ENCODE peak calls at places on chromosomes 5 and 9, in five cellular contexts. One of them, this sample, is unnamed.
A peak's percentile ranks its signal among the peaks of the same experiment; 100 is the strongest.

GRCh38 chr9:113901196-113901818 is 25.2 kb downstream of the ZNF618 start:
- DNase-seq in putamen: no peak
- DNase-seq in activated CD8-positive, alpha-beta memory T cell treated with anti-CD3 and anti-CD28 coated beads, Interleukin-2, amount 50 U/mL, for 48 hours: no peak
- DNase-seq in activated CD4-positive, alpha-beta T cell treated with anti-CD3 and anti-CD28 coated beads, Interleukin-2, amount 10 ng/mL, durations not matched to agents 7 days and 5 days: no peak
- DNase-seq in posterior vena cava: no peak
- DNase-seq in this sample: no peak

GRCh38 chr5:145449794-145450193 is 385.3 kb downstream of the PRELID2 start:
- DNase-seq in putamen: peak; percentile 69
- DNase-seq in activated CD8-positive, alpha-beta memory T cell treated with anti-CD3 and anti-CD28 coated beads, Interleukin-2, amount 50 U/mL, for 48 hours: no peak
- DNase-seq in activated CD4-positive, alpha-beta T cell treated with anti-CD3 and anti-CD28 coated beads, Interleukin-2, amount 10 ng/mL, durations not matched to agents 7 days and 5 days: no peak
- DNase-seq in posterior vena cava: no peak
- DNase-seq in this sample: no peak

GRCh38 chr5:136006767-136007251 is 22.0 kb upstream of the TGFBI start:
- DNase-seq in putamen: no peak
- DNase-seq in activated CD8-positive, alpha-beta memory T cell treated with anti-CD3 and anti-CD28 coated beads, Interleukin-2, amount 50 U/mL, for 48 hours: no peak
- DNase-seq in activated CD4-positive, alpha-beta T cell treated with anti-CD3 and anti-CD28 coated beads, Interleukin-2, amount 10 ng/mL, durations not matched to agents 7 days and 5 days: no peak
- DNase-seq in posterior vena cava: no peak
- DNase-seq in this sample: peak; percentile 95

GRCh38 chr5:127097288-127097687 is 24.0 kb upstream of the C5orf63 start:
- DNase-seq in putamen: no peak
- DNase-seq in activated CD8-positive, alpha-beta memory T cell treated with anti-CD3 and anti-CD28 coated beads, Interleukin-2, amount 50 U/mL, for 48 hours: no peak
- DNase-seq in activated CD4-positive, alpha-beta T cell treated with anti-CD3 and anti-CD28 coated beads, Interleukin-2, amount 10 ng/mL, durations not matched to agents 7 days and 5 days: no peak
- DNase-seq in posterior vena cava: no peak
- DNase-seq in this sample: no peak

GRCh38 chr5:137751869-137752491 is 2.2 kb downstream of the HNRNPA0 start:
- DNase-seq in putamen: peak; percentile 58
- DNase-seq in activated CD8-positive, alpha-beta memory T cell treated with anti-CD3 and anti-CD28 coated beads, Interleukin-2, amount 50 U/mL, for 48 hours: no peak
- DNase-seq in activated CD4-positive, alpha-beta T cell treated with anti-CD3 and anti-CD28 coated beads, Interleukin-2, amount 10 ng/mL, durations not matched to agents 7 days and 5 days: peak; percentile 35
- DNase-seq in posterior vena cava: no peak
- DNase-seq in this sample: no peak

GRCh38 chr9:88605500-88606172 is 70.7 kb downstream of the NXNL2 start:
- DNase-seq in putamen: no peak
- DNase-seq in activated CD8-positive, alpha-beta memory T cell treated with anti-CD3 and anti-CD28 coated beads, Interleukin-2, amount 50 U/mL, for 48 hours: no peak
- DNase-seq in activated CD4-positive, alpha-beta T cell treated with anti-CD3 and anti-CD28 coated beads, Interleukin-2, amount 10 ng/mL, durations not matched to agents 7 days and 5 days: no peak
- DNase-seq in posterior vena cava: no peak
- DNase-seq in this sample: no peak

GRCh38 chr9:85425153-85425611 is 316.6 kb downstream of the AGTPBP1 start:
- DNase-seq in putamen: peak; percentile 60
- DNase-seq in activated CD8-positive, alpha-beta memory T cell treated with anti-CD3 and anti-CD28 coated beads, Interleukin-2, amount 50 U/mL, for 48 hours: peak; percentile 83
- DNase-seq in activated CD4-positive, alpha-beta T cell treated with anti-CD3 and anti-CD28 coated beads, Interleukin-2, amount 10 ng/mL, durations not matched to agents 7 days and 5 days: peak; percentile 58
- DNase-seq in posterior vena cava: peak; percentile 86
- DNase-seq in this sample: peak; percentile 13

GRCh38 chr5:33975846-33976245 is 8.6 kb downstream of the SLC45A2 start:
- DNase-seq in putamen: no peak
- DNase-seq in activated CD8-positive, alpha-beta memory T cell treated with anti-CD3 and anti-CD28 coated beads, Interleukin-2, amount 50 U/mL, for 48 hours: no peak
- DNase-seq in activated CD4-positive, alpha-beta T cell treated with anti-CD3 and anti-CD28 coated beads, Interleukin-2, amount 10 ng/mL, durations not matched to agents 7 days and 5 days: no peak
- DNase-seq in posterior vena cava: no peak
- DNase-seq in this sample: no peak

GRCh38 chr9:128175102-128175563 is 15.1 kb downstream of the BBLN start:
- DNase-seq in putamen: no peak
- DNase-seq in activated CD8-positive, alpha-beta memory T cell treated with anti-CD3 and anti-CD28 coated beads, Interleukin-2, amount 50 U/mL, for 48 hours: no peak
- DNase-seq in activated CD4-positive, alpha-beta T cell treated with anti-CD3 and anti-CD28 coated beads, Interleukin-2, amount 10 ng/mL, durations not matched to agents 7 days and 5 days: no peak
- DNase-seq in posterior vena cava: no peak
- DNase-seq in this sample: no peak

GRCh38 chr5:56460681-56461191 is 227.6 kb upstream of the ANKRD55 start:
- DNase-seq in putamen: no peak
- DNase-seq in activated CD8-positive, alpha-beta memory T cell treated with anti-CD3 and anti-CD28 coated beads, Interleukin-2, amount 50 U/mL, for 48 hours: no peak
- DNase-seq in activated CD4-positive, alpha-beta T cell treated with anti-CD3 and anti-CD28 coated beads, Interleukin-2, amount 10 ng/mL, durations not matched to agents 7 days and 5 days: no peak
- DNase-seq in posterior vena cava: no peak
- DNase-seq in this sample: no peak

GRCh38 chr9:131013771-131014676 is 5.0 kb downstream of the LAMC3 start:
- DNase-seq in putamen: no peak
- DNase-seq in activated CD8-positive, alpha-beta memory T cell treated with anti-CD3 and anti-CD28 coated beads, Interleukin-2, amount 50 U/mL, for 48 hours: no peak
- DNase-seq in activated CD4-positive, alpha-beta T cell treated with anti-CD3 and anti-CD28 coated beads, Interleukin-2, amount 10 ng/mL, durations not matched to agents 7 days and 5 days: no peak
- DNase-seq in posterior vena cava: no peak
- DNase-seq in this sample: no peak

GRCh38 chr5:113546711-113547159 is 33.2 kb downstream of the YTHDC2 start:
- DNase-seq in putamen: no peak
- DNase-seq in activated CD8-positive, alpha-beta memory T cell treated with anti-CD3 and anti-CD28 coated beads, Interleukin-2, amount 50 U/mL, for 48 hours: no peak
- DNase-seq in activated CD4-positive, alpha-beta T cell treated with anti-CD3 and anti-CD28 coated beads, Interleukin-2, amount 10 ng/mL, durations not matched to agents 7 days and 5 days: no peak
- DNase-seq in posterior vena cava: no peak
- DNase-seq in this sample: no peak

GRCh38 chr5:181167814-181168488 is 20.6 kb downstream of the OR2V2 start:
- DNase-seq in putamen: no peak
- DNase-seq in activated CD8-positive, alpha-beta memory T cell treated with anti-CD3 and anti-CD28 coated beads, Interleukin-2, amount 50 U/mL, for 48 hours: peak; percentile 74
- DNase-seq in activated CD4-positive, alpha-beta T cell treated with anti-CD3 and anti-CD28 coated beads, Interleukin-2, amount 10 ng/mL, durations not matched to agents 7 days and 5 days: peak; percentile 29
- DNase-seq in posterior vena cava: no peak
- DNase-seq in this sample: no peak

GRCh38 chr5:165999693-166000092 is 2291.8 kb upstream of the WWC1 start:
- DNase-seq in putamen: no peak
- DNase-seq in activated CD8-positive, alpha-beta memory T cell treated with anti-CD3 and anti-CD28 coated beads, Interleukin-2, amount 50 U/mL, for 48 hours: no peak
- DNase-seq in activated CD4-positive, alpha-beta T cell treated with anti-CD3 and anti-CD28 coated beads, Interleukin-2, amount 10 ng/mL, durations not matched to agents 7 days and 5 days: no peak
- DNase-seq in posterior vena cava: no peak
- DNase-seq in this sample: no peak

GRCh38 chr5:93273176-93273575 is 307.8 kb downstream of the NR2F1-AS1 start:
- DNase-seq in putamen: no peak
- DNase-seq in activated CD8-positive, alpha-beta memory T cell treated with anti-CD3 and anti-CD28 coated beads, Interleukin-2, amount 50 U/mL, for 48 hours: no peak
- DNase-seq in activated CD4-positive, alpha-beta T cell treated with anti-CD3 and anti-CD28 coated beads, Interleukin-2, amount 10 ng/mL, durations not matched to agents 7 days and 5 days: no peak
- DNase-seq in posterior vena cava: no peak
- DNase-seq in this sample: no peak

GRCh38 chr5:10485142-10485795 is 43.6 kb downstream of the ROPN1L start:
- DNase-seq in putamen: peak; percentile 17
- DNase-seq in activated CD8-positive, alpha-beta memory T cell treated with anti-CD3 and anti-CD28 coated beads, Interleukin-2, amount 50 U/mL, for 48 hours: no peak
- DNase-seq in activated CD4-positive, alpha-beta T cell treated with anti-CD3 and anti-CD28 coated beads, Interleukin-2, amount 10 ng/mL, durations not matched to agents 7 days and 5 days: no peak
- DNase-seq in posterior vena cava: peak; percentile 91
- DNase-seq in this sample: no peak

GRCh38 chr9:13351768-13352386 is 72.4 kb upstream of the MPDZ start:
- DNase-seq in putamen: peak; percentile 20
- DNase-seq in activated CD8-positive, alpha-beta memory T cell treated with anti-CD3 and anti-CD28 coated beads, Interleukin-2, amount 50 U/mL, for 48 hours: no peak
- DNase-seq in activated CD4-positive, alpha-beta T cell treated with anti-CD3 and anti-CD28 coated beads, Interleukin-2, amount 10 ng/mL, durations not matched to agents 7 days and 5 days: no peak
- DNase-seq in posterior vena cava: no peak
- DNase-seq in this sample: no peak

GRCh38 chr5:14959443-14960119 is 88.0 kb upstream of the ANKH start:
- DNase-seq in putamen: no peak
- DNase-seq in activated CD8-positive, alpha-beta memory T cell treated with anti-CD3 and anti-CD28 coated beads, Interleukin-2, amount 50 U/mL, for 48 hours: no peak
- DNase-seq in activated CD4-positive, alpha-beta T cell treated with anti-CD3 and anti-CD28 coated beads, Interleukin-2, amount 10 ng/mL, durations not matched to agents 7 days and 5 days: no peak
- DNase-seq in posterior vena cava: no peak
- DNase-seq in this sample: no peak

GRCh38 chr9:96218821-96219614 is 83.0 kb downstream of the HSD17B3 start:
- DNase-seq in putamen: no peak
- DNase-seq in activated CD8-positive, alpha-beta memory T cell treated with anti-CD3 and anti-CD28 coated beads, Interleukin-2, amount 50 U/mL, for 48 hours: peak; percentile 56
- DNase-seq in activated CD4-positive, alpha-beta T cell treated with anti-CD3 and anti-CD28 coated beads, Interleukin-2, amount 10 ng/mL, durations not matched to agents 7 days and 5 days: no peak
- DNase-seq in posterior vena cava: no peak
- DNase-seq in this sample: no peak

GRCh38 chr9:121440265-121440664 is 59.4 kb downstream of the GGTA1 start:
- DNase-seq in putamen: no peak
- DNase-seq in activated CD8-positive, alpha-beta memory T cell treated with anti-CD3 and anti-CD28 coated beads, Interleukin-2, amount 50 U/mL, for 48 hours: no peak
- DNase-seq in activated CD4-positive, alpha-beta T cell treated with anti-CD3 and anti-CD28 coated beads, Interleukin-2, amount 10 ng/mL, durations not matched to agents 7 days and 5 days: no peak
- DNase-seq in posterior vena cava: no peak
- DNase-seq in this sample: no peak

GRCh38 chr9:36456480-36457115 is 56.5 kb upstream of the RNF38 start:
- DNase-seq in putamen: no peak
- DNase-seq in activated CD8-positive, alpha-beta memory T cell treated with anti-CD3 and anti-CD28 coated beads, Interleukin-2, amount 50 U/mL, for 48 hours: no peak
- DNase-seq in activated CD4-positive, alpha-beta T cell treated with anti-CD3 and anti-CD28 coated beads, Interleukin-2, amount 10 ng/mL, durations not matched to agents 7 days and 5 days: no peak
- DNase-seq in posterior vena cava: no peak
- DNase-seq in this sample: no peak

GRCh38 chr5:107794731-107795130 is 124.0 kb upstream of the EFNA5 start:
- DNase-seq in putamen: no peak
- DNase-seq in activated CD8-positive, alpha-beta memory T cell treated with anti-CD3 and anti-CD28 coated beads, Interleukin-2, amount 50 U/mL, for 48 hours: no peak
- DNase-seq in activated CD4-positive, alpha-beta T cell treated with anti-CD3 and anti-CD28 coated beads, Interleukin-2, amount 10 ng/mL, durations not matched to agents 7 days and 5 days: no peak
- DNase-seq in posterior vena cava: no peak
- DNase-seq in this sample: no peak

GRCh38 chr5:178454821-178455479 is 135.2 kb downstream of the COL23A1 start:
- DNase-seq in putamen: no peak
- DNase-seq in activated CD8-positive, alpha-beta memory T cell treated with anti-CD3 and anti-CD28 coated beads, Interleukin-2, amount 50 U/mL, for 48 hours: no peak
- DNase-seq in activated CD4-positive, alpha-beta T cell treated with anti-CD3 and anti-CD28 coated beads, Interleukin-2, amount 10 ng/mL, durations not matched to agents 7 days and 5 days: no peak
- DNase-seq in posterior vena cava: no peak
- DNase-seq in this sample: no peak

GRCh38 chr9:113613815-113614413 is 150.4 kb downstream of the RGS3 start:
- DNase-seq in putamen: no peak
- DNase-seq in activated CD8-positive, alpha-beta memory T cell treated with anti-CD3 and anti-CD28 coated beads, Interleukin-2, amount 50 U/mL, for 48 hours: no peak
- DNase-seq in activated CD4-positive, alpha-beta T cell treated with anti-CD3 and anti-CD28 coated beads, Interleukin-2, amount 10 ng/mL, durations not matched to agents 7 days and 5 days: no peak
- DNase-seq in posterior vena cava: peak; percentile 59
- DNase-seq in this sample: no peak

GRCh38 chr5:71456362-71456743 is 902 bp downstream of the BDP1 start:
- DNase-seq in putamen: no peak
- DNase-seq in activated CD8-positive, alpha-beta memory T cell treated with anti-CD3 and anti-CD28 coated beads, Interleukin-2, amount 50 U/mL, for 48 hours: no peak
- DNase-seq in activated CD4-positive, alpha-beta T cell treated with anti-CD3 and anti-CD28 coated beads, Interleukin-2, amount 10 ng/mL, durations not matched to agents 7 days and 5 days: no peak
- DNase-seq in posterior vena cava: no peak
- DNase-seq in this sample: no peak

GRCh38 chr5:57700072-57700471 is 217.5 kb upstream of the ACTBL2 start:
- DNase-seq in putamen: no peak
- DNase-seq in activated CD8-positive, alpha-beta memory T cell treated with anti-CD3 and anti-CD28 coated beads, Interleukin-2, amount 50 U/mL, for 48 hours: no peak
- DNase-seq in activated CD4-positive, alpha-beta T cell treated with anti-CD3 and anti-CD28 coated beads, Interleukin-2, amount 10 ng/mL, durations not matched to agents 7 days and 5 days: no peak
- DNase-seq in posterior vena cava: no peak
- DNase-seq in this sample: no peak

GRCh38 chr9:129624947-129625346 is 1.0 kb upstream of the NTMT1 start:
- DNase-seq in putamen: no peak
- DNase-seq in activated CD8-positive, alpha-beta memory T cell treated with anti-CD3 and anti-CD28 coated beads, Interleukin-2, amount 50 U/mL, for 48 hours: no peak
- DNase-seq in activated CD4-positive, alpha-beta T cell treated with anti-CD3 and anti-CD28 coated beads, Interleukin-2, amount 10 ng/mL, durations not matched to agents 7 days and 5 days: peak; percentile 38
- DNase-seq in posterior vena cava: no peak
- DNase-seq in this sample: peak; percentile 69

GRCh38 chr5:14309864-14310531 is 166.9 kb downstream of the TRIO start:
- DNase-seq in putamen: no peak
- DNase-seq in activated CD8-positive, alpha-beta memory T cell treated with anti-CD3 and anti-CD28 coated beads, Interleukin-2, amount 50 U/mL, for 48 hours: no peak
- DNase-seq in activated CD4-positive, alpha-beta T cell treated with anti-CD3 and anti-CD28 coated beads, Interleukin-2, amount 10 ng/mL, durations not matched to agents 7 days and 5 days: no peak
- DNase-seq in posterior vena cava: no peak
- DNase-seq in this sample: no peak

GRCh38 chr5:146213210-146213838 is 9.9 kb downstream of the RBM27 start:
- DNase-seq in putamen: no peak
- DNase-seq in activated CD8-positive, alpha-beta memory T cell treated with anti-CD3 and anti-CD28 coated beads, Interleukin-2, amount 50 U/mL, for 48 hours: no peak
- DNase-seq in activated CD4-positive, alpha-beta T cell treated with anti-CD3 and anti-CD28 coated beads, Interleukin-2, amount 10 ng/mL, durations not matched to agents 7 days and 5 days: no peak
- DNase-seq in posterior vena cava: no peak
- DNase-seq in this sample: no peak

GRCh38 chr9:110578896-110579752 is at the start of gene SVEP1:
- DNase-seq in putamen: peak; percentile 40
- DNase-seq in activated CD8-positive, alpha-beta memory T cell treated with anti-CD3 and anti-CD28 coated beads, Interleukin-2, amount 50 U/mL, for 48 hours: no peak
- DNase-seq in activated CD4-positive, alpha-beta T cell treated with anti-CD3 and anti-CD28 coated beads, Interleukin-2, amount 10 ng/mL, durations not matched to agents 7 days and 5 days: no peak
- DNase-seq in posterior vena cava: peak; percentile 93
- DNase-seq in this sample: no peak

GRCh38 chr5:1367149-1367548 is 22.2 kb upstream of the CLPTM1L start:
- DNase-seq in putamen: no peak
- DNase-seq in activated CD8-positive, alpha-beta memory T cell treated with anti-CD3 and anti-CD28 coated beads, Interleukin-2, amount 50 U/mL, for 48 hours: no peak
- DNase-seq in activated CD4-positive, alpha-beta T cell treated with anti-CD3 and anti-CD28 coated beads, Interleukin-2, amount 10 ng/mL, durations not matched to agents 7 days and 5 days: no peak
- DNase-seq in posterior vena cava: no peak
- DNase-seq in this sample: no peak

GRCh38 chr9:72443855-72444254 is 77.6 kb upstream of the TMC1 start:
- DNase-seq in putamen: no peak
- DNase-seq in activated CD8-positive, alpha-beta memory T cell treated with anti-CD3 and anti-CD28 coated beads, Interleukin-2, amount 50 U/mL, for 48 hours: no peak
- DNase-seq in activated CD4-positive, alpha-beta T cell treated with anti-CD3 and anti-CD28 coated beads, Interleukin-2, amount 10 ng/mL, durations not matched to agents 7 days and 5 days: peak; percentile 16
- DNase-seq in posterior vena cava: no peak
- DNase-seq in this sample: no peak

GRCh38 chr5:166767858-166768257 is 1523.6 kb upstream of the WWC1 start:
- DNase-seq in putamen: no peak
- DNase-seq in activated CD8-positive, alpha-beta memory T cell treated with anti-CD3 and anti-CD28 coated beads, Interleukin-2, amount 50 U/mL, for 48 hours: no peak
- DNase-seq in activated CD4-positive, alpha-beta T cell treated with anti-CD3 and anti-CD28 coated beads, Interleukin-2, amount 10 ng/mL, durations not matched to agents 7 days and 5 days: no peak
- DNase-seq in posterior vena cava: no peak
- DNase-seq in this sample: no peak

GRCh38 chr5:78509145-78509865 is 139.3 kb downstream of the LHFPL2 start:
- DNase-seq in putamen: no peak
- DNase-seq in activated CD8-positive, alpha-beta memory T cell treated with anti-CD3 and anti-CD28 coated beads, Interleukin-2, amount 50 U/mL, for 48 hours: no peak
- DNase-seq in activated CD4-positive, alpha-beta T cell treated with anti-CD3 and anti-CD28 coated beads, Interleukin-2, amount 10 ng/mL, durations not matched to agents 7 days and 5 days: no peak
- DNase-seq in posterior vena cava: no peak
- DNase-seq in this sample: no peak

GRCh38 chr9:114738581-114739316 is 56.8 kb upstream of the TEX48 start:
- DNase-seq in putamen: peak; percentile 67
- DNase-seq in activated CD8-positive, alpha-beta memory T cell treated with anti-CD3 and anti-CD28 coated beads, Interleukin-2, amount 50 U/mL, for 48 hours: peak; percentile 76
- DNase-seq in activated CD4-positive, alpha-beta T cell treated with anti-CD3 and anti-CD28 coated beads, Interleukin-2, amount 10 ng/mL, durations not matched to agents 7 days and 5 days: peak; percentile 77
- DNase-seq in posterior vena cava: no peak
- DNase-seq in this sample: no peak

GRCh38 chr9:86122309-86122708 is 23.0 kb upstream of the GOLM1 start:
- DNase-seq in putamen: no peak
- DNase-seq in activated CD8-positive, alpha-beta memory T cell treated with anti-CD3 and anti-CD28 coated beads, Interleukin-2, amount 50 U/mL, for 48 hours: no peak
- DNase-seq in activated CD4-positive, alpha-beta T cell treated with anti-CD3 and anti-CD28 coated beads, Interleukin-2, amount 10 ng/mL, durations not matched to agents 7 days and 5 days: no peak
- DNase-seq in posterior vena cava: no peak
- DNase-seq in this sample: no peak

GRCh38 chr9:35605336-35606137 is 475 bp downstream of the TESK1 start:
- DNase-seq in putamen: peak; percentile 20
- DNase-seq in activated CD8-positive, alpha-beta memory T cell treated with anti-CD3 and anti-CD28 coated beads, Interleukin-2, amount 50 U/mL, for 48 hours: peak; percentile 72
- DNase-seq in activated CD4-positive, alpha-beta T cell treated with anti-CD3 and anti-CD28 coated beads, Interleukin-2, amount 10 ng/mL, durations not matched to agents 7 days and 5 days: peak; percentile 59
- DNase-seq in posterior vena cava: peak; percentile 83
- DNase-seq in this sample: no peak

GRCh38 chr9:134624827-134625181 is 16.8 kb upstream of the COL5A1 start:
- DNase-seq in putamen: no peak
- DNase-seq in activated CD8-positive, alpha-beta memory T cell treated with anti-CD3 and anti-CD28 coated beads, Interleukin-2, amount 50 U/mL, for 48 hours: no peak
- DNase-seq in activated CD4-positive, alpha-beta T cell treated with anti-CD3 and anti-CD28 coated beads, Interleukin-2, amount 10 ng/mL, durations not matched to agents 7 days and 5 days: no peak
- DNase-seq in posterior vena cava: peak; percentile 91
- DNase-seq in this sample: no peak